ENCODE peak calls at places on chromosomes 13 and 19, in seven cellular contexts. One of them, this sample, is unnamed.

GRCh38 chr13:106619688-106620555 is 52.0 kb upstream of the ARGLU1 start:
- DNase-seq in psoas muscle: no peak
- DNase-seq in right cardiac atrium: no peak
- DNase-seq in thoracic aorta: no peak
- DNase-seq in foreskin keratinocyte: peak
- DNase-seq in GM23338: peak
- DNase-seq in Peyer's patch: peak
- DNase-seq in this sample: no peak

GRCh38 chr13:53198017-53198416 is 169.4 kb downstream of the OLFM4 start:
- DNase-seq in psoas muscle: no peak
- DNase-seq in Peyer's patch: no peak
- DNase-seq in thoracic aorta: no peak
- DNase-seq in right cardiac atrium: no peak
- DNase-seq in foreskin keratinocyte: no peak
- DNase-seq in GM23338: peak
- DNase-seq in this sample: no peak

GRCh38 chr19:33954686-33955085 is 158.0 kb downstream of the KCTD15 start:
- DNase-seq in thoracic aorta: no peak
- DNase-seq in Peyer's patch: no peak
- DNase-seq in GM23338: no peak
- DNase-seq in right cardiac atrium: no peak
- DNase-seq in psoas muscle: no peak
- DNase-seq in foreskin keratinocyte: no peak
- DNase-seq in this sample: no peak

GRCh38 chr13:99405966-99406365 is 95.3 kb upstream of the TM9SF2 start:
- DNase-seq in right cardiac atrium: no peak
- DNase-seq in Peyer's patch: peak
- DNase-seq in foreskin keratinocyte: no peak
- DNase-seq in GM23338: no peak
- DNase-seq in psoas muscle: no peak
- DNase-seq in thoracic aorta: no peak
- DNase-seq in this sample: peak

GRCh38 chr13:40992678-40993077 is 26.4 kb downstream of the ELF1 start:
- DNase-seq in right cardiac atrium: no peak
- DNase-seq in GM23338: no peak
- DNase-seq in Peyer's patch: no peak
- DNase-seq in thoracic aorta: no peak
- DNase-seq in foreskin keratinocyte: peak
- DNase-seq in psoas muscle: no peak
- DNase-seq in this sample: no peak

GRCh38 chr19:38684078-38684861 is 36.8 kb downstream of the ACTN4 start:
- DNase-seq in psoas muscle: peak
- DNase-seq in foreskin keratinocyte: peak
- DNase-seq in GM23338: no peak
- DNase-seq in right cardiac atrium: peak
- DNase-seq in Peyer's patch: peak
- DNase-seq in thoracic aorta: peak
- DNase-seq in this sample: no peak

GRCh38 chr13:51688937-51689336 is 104.7 kb downstream of the WDFY2 start:
- DNase-seq in GM23338: peak
- DNase-seq in Peyer's patch: no peak
- DNase-seq in foreskin keratinocyte: no peak
- DNase-seq in right cardiac atrium: no peak
- DNase-seq in psoas muscle: no peak
- DNase-seq in thoracic aorta: no peak
- DNase-seq in this sample: no peak

GRCh38 chr13:52652980-52653303 is 306 bp downstream of the SUGT1 start:
- DNase-seq in GM23338: no peak
- DNase-seq in foreskin keratinocyte: no peak
- DNase-seq in right cardiac atrium: no peak
- DNase-seq in Peyer's patch: no peak
- DNase-seq in psoas muscle: no peak
- DNase-seq in thoracic aorta: peak
- DNase-seq in this sample: no peak

GRCh38 chr13:49441846-49442245 is 2.0 kb downstream of the CAB39L start:
- DNase-seq in GM23338: no peak
- DNase-seq in Peyer's patch: no peak
- DNase-seq in psoas muscle: no peak
- DNase-seq in thoracic aorta: no peak
- DNase-seq in foreskin keratinocyte: no peak
- DNase-seq in right cardiac atrium: no peak
- DNase-seq in this sample: no peak

GRCh38 chr13:102002271-102002670 is 399.6 kb downstream of the FGF14 start:
- DNase-seq in Peyer's patch: no peak
- DNase-seq in foreskin keratinocyte: no peak
- DNase-seq in right cardiac atrium: no peak
- DNase-seq in psoas muscle: no peak
- DNase-seq in GM23338: no peak
- DNase-seq in thoracic aorta: no peak
- DNase-seq in this sample: no peak

GRCh38 chr13:94128430-94128829 is 351.1 kb downstream of the DCT start:
- DNase-seq in Peyer's patch: no peak
- DNase-seq in thoracic aorta: no peak
- DNase-seq in psoas muscle: peak
- DNase-seq in foreskin keratinocyte: no peak
- DNase-seq in right cardiac atrium: peak
- DNase-seq in GM23338: no peak
- DNase-seq in this sample: no peak

GRCh38 chr19:1651548-1652394 is 644 bp downstream of the TCF3 start:
- DNase-seq in right cardiac atrium: peak
- DNase-seq in GM23338: peak
- DNase-seq in thoracic aorta: no peak
- DNase-seq in Peyer's patch: peak
- DNase-seq in psoas muscle: peak
- DNase-seq in foreskin keratinocyte: peak
- DNase-seq in this sample: no peak

GRCh38 chr13:40164137-40164536 is 502.3 kb downstream of the FOXO1 start:
- DNase-seq in psoas muscle: no peak
- DNase-seq in GM23338: no peak
- DNase-seq in Peyer's patch: no peak
- DNase-seq in right cardiac atrium: no peak
- DNase-seq in thoracic aorta: no peak
- DNase-seq in foreskin keratinocyte: no peak
- DNase-seq in this sample: no peak

GRCh38 chr19:51479531-51480331 is 1.4 kb downstream of the CEACAM18 start:
- DNase-seq in thoracic aorta: no peak
- DNase-seq in foreskin keratinocyte: no peak
- DNase-seq in Peyer's patch: peak
- DNase-seq in GM23338: no peak
- DNase-seq in right cardiac atrium: no peak
- DNase-seq in psoas muscle: no peak
- DNase-seq in this sample: no peak

GRCh38 chr13:74974234-74974879 is 507.6 kb downstream of the TBC1D4 start:
- DNase-seq in Peyer's patch: no peak
- DNase-seq in right cardiac atrium: no peak
- DNase-seq in GM23338: no peak
- DNase-seq in foreskin keratinocyte: no peak
- DNase-seq in psoas muscle: no peak
- DNase-seq in thoracic aorta: no peak
- DNase-seq in this sample: no peak

GRCh38 chr19:10289836-10290438 is at the start of gene ICAM5:
- DNase-seq in thoracic aorta: no peak
- DNase-seq in psoas muscle: no peak
- DNase-seq in right cardiac atrium: no peak
- DNase-seq in foreskin keratinocyte: no peak
- DNase-seq in Peyer's patch: no peak
- DNase-seq in GM23338: peak
- DNase-seq in this sample: no peak

GRCh38 chr13:105611424-105611823 is 924.0 kb downstream of the EFNB2 start:
- DNase-seq in psoas muscle: no peak
- DNase-seq in right cardiac atrium: no peak
- DNase-seq in GM23338: peak
- DNase-seq in Peyer's patch: no peak
- DNase-seq in thoracic aorta: no peak
- DNase-seq in foreskin keratinocyte: peak
- DNase-seq in this sample: no peak

GRCh38 chr19:6577410-6578125 is 13.4 kb downstream of the CD70 start:
- DNase-seq in Peyer's patch: no peak
- DNase-seq in thoracic aorta: no peak
- DNase-seq in right cardiac atrium: no peak
- DNase-seq in GM23338: no peak
- DNase-seq in psoas muscle: no peak
- DNase-seq in foreskin keratinocyte: peak
- DNase-seq in this sample: no peak

GRCh38 chr19:40365613-40366401 is 17.3 kb downstream of the PLD3 start:
- DNase-seq in thoracic aorta: no peak
- DNase-seq in GM23338: peak
- DNase-seq in right cardiac atrium: peak
- DNase-seq in psoas muscle: peak
- DNase-seq in foreskin keratinocyte: peak
- DNase-seq in Peyer's patch: peak
- DNase-seq in this sample: no peak

GRCh38 chr19:17473041-17473440 is 2.7 kb downstream of the SLC27A1 start:
- DNase-seq in psoas muscle: no peak
- DNase-seq in Peyer's patch: no peak
- DNase-seq in right cardiac atrium: no peak
- DNase-seq in GM23338: no peak
- DNase-seq in thoracic aorta: no peak
- DNase-seq in foreskin keratinocyte: peak
- DNase-seq in this sample: no peak

GRCh38 chr19:54704928-54705327 is 19.3 kb upstream of the KIR3DL3 start:
- DNase-seq in foreskin keratinocyte: no peak
- DNase-seq in psoas muscle: no peak
- DNase-seq in right cardiac atrium: no peak
- DNase-seq in thoracic aorta: no peak
- DNase-seq in GM23338: no peak
- DNase-seq in Peyer's patch: no peak
- DNase-seq in this sample: no peak

DNA sequence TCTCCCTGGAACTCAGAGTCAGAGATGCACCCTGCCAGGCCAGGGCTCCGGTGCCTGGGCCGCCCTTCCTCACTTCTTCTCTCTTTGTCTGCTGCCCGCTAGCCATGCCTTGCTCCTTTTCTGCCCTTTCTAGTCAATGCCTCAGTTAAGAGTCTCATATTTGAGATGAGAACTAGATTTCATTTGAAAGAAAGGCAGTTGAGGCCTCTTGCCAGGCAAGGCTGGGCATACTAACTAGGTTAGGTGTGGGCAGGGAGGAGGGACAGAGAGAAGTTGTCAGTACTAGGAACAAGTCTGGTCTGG is 341.6 kb downstream of the DNAJC15 start:
- DNase-seq in Peyer's patch: no peak
- DNase-seq in right cardiac atrium: no peak
- DNase-seq in psoas muscle: no peak
- DNase-seq in thoracic aorta: no peak
- DNase-seq in foreskin keratinocyte: no peak
- DNase-seq in GM23338: no peak
- DNase-seq in this sample: no peak
- H3K27ac ChIP-seq in Peyer's patch: no peak
- H3K27ac ChIP-seq in right cardiac atrium: no peak
- H3K27ac ChIP-seq in psoas muscle: peak
- H3K27ac ChIP-seq in thoracic aorta: no peak
- H3K27ac ChIP-seq in foreskin keratinocyte: no peak
- H3K27ac ChIP-seq in GM23338: no peak
- H3K27ac ChIP-seq in this sample: no peak

DNA sequence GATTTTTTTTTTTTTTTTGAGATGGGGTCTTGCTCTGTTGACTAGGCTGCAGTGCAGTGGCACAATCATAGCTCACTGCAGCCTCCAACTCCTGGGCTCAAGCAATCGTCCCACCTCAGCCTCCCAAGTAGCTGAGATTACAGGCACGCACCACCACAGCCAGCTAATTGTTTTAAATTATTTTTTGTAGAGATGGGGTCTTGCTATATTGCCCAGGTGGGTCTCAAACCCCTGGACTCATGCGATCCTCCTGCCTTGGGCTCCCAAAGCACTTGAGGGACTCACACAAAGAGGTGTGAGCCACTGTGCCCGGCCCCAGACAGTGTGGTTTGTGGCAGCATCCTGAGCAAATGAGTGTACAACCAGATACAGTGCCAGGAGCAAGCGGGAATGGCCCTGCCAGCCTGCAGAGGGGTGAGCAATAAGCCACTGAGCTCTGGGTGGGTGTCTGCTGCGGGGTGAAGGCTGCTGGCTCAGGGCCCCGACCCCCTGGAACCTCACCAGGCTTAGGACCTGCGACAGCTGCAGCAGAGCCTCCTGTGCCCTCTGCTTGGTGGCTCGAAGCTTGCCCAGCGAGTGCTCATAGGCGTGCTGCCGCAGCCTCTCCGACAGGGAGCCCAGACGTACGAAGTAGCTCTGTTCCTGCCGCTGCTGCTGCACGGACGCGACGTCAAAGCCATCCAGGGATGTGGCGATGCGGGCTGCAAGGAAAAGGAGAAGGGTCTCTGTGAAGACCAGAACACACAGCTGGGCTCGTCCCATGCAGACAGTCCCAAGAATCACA is 15.9 kb upstream of the TICAM1 start:
- DNase-seq in right cardiac atrium: no peak
- DNase-seq in foreskin keratinocyte: no peak
- DNase-seq in Peyer's patch: no peak
- DNase-seq in psoas muscle: no peak
- DNase-seq in GM23338: no peak
- DNase-seq in thoracic aorta: no peak
- DNase-seq in this sample: no peak
- H3K27ac ChIP-seq in right cardiac atrium: no peak
- H3K27ac ChIP-seq in foreskin keratinocyte: no peak
- H3K27ac ChIP-seq in Peyer's patch: no peak
- H3K27ac ChIP-seq in psoas muscle: no peak
- H3K27ac ChIP-seq in GM23338: no peak
- H3K27ac ChIP-seq in thoracic aorta: no peak
- H3K27ac ChIP-seq in this sample: no peak

GRCh38 chr19:47106819-47107200 is 6.8 kb downstream of the ZC3H4 start:
- DNase-seq in Peyer's patch: no peak
- DNase-seq in GM23338: no peak
- DNase-seq in foreskin keratinocyte: no peak
- DNase-seq in thoracic aorta: no peak
- DNase-seq in psoas muscle: no peak
- DNase-seq in right cardiac atrium: no peak
- DNase-seq in this sample: no peak
- H3K27ac ChIP-seq in Peyer's patch: peak
- H3K27ac ChIP-seq in GM23338: peak
- H3K27ac ChIP-seq in foreskin keratinocyte: no peak
- H3K27ac ChIP-seq in thoracic aorta: peak
- H3K27ac ChIP-seq in psoas muscle: peak
- H3K27ac ChIP-seq in right cardiac atrium: peak
- H3K27ac ChIP-seq in this sample: peak

GRCh38 chr19:19600793-19601346 is 17.6 kb downstream of the PBX4 start:
- DNase-seq in right cardiac atrium: no peak
- DNase-seq in thoracic aorta: no peak
- DNase-seq in GM23338: no peak
- DNase-seq in foreskin keratinocyte: no peak
- DNase-seq in psoas muscle: no peak
- DNase-seq in Peyer's patch: no peak
- DNase-seq in this sample: no peak

GRCh38 chr19:19602136-19602712 is 16.3 kb downstream of the PBX4 start:
- DNase-seq in foreskin keratinocyte: peak
- DNase-seq in psoas muscle: no peak
- DNase-seq in thoracic aorta: no peak
- DNase-seq in right cardiac atrium: no peak
- DNase-seq in GM23338: no peak
- DNase-seq in Peyer's patch: peak
- DNase-seq in this sample: no peak

GRCh38 chr19:19599190-19599535 is 19.3 kb downstream of the PBX4 start:
- DNase-seq in GM23338: no peak
- DNase-seq in foreskin keratinocyte: no peak
- DNase-seq in Peyer's patch: no peak
- DNase-seq in psoas muscle: no peak
- DNase-seq in right cardiac atrium: no peak
- DNase-seq in thoracic aorta: no peak
- DNase-seq in this sample: no peak

GRCh38 chr19:19606021-19606420 is 12.5 kb downstream of the PBX4 start:
- DNase-seq in Peyer's patch: peak
- DNase-seq in foreskin keratinocyte: peak
- DNase-seq in psoas muscle: no peak
- DNase-seq in right cardiac atrium: no peak
- DNase-seq in thoracic aorta: no peak
- DNase-seq in GM23338: no peak
- DNase-seq in this sample: no peak

GRCh38 chr19:19602713-19603320 is 15.7 kb downstream of the PBX4 start:
- DNase-seq in foreskin keratinocyte: peak
- DNase-seq in right cardiac atrium: no peak
- DNase-seq in psoas muscle: no peak
- DNase-seq in GM23338: peak
- DNase-seq in thoracic aorta: no peak
- DNase-seq in Peyer's patch: no peak
- DNase-seq in this sample: no peak
- H3K27ac ChIP-seq in foreskin keratinocyte: no peak
- H3K27ac ChIP-seq in right cardiac atrium: no peak
- H3K27ac ChIP-seq in psoas muscle: no peak
- H3K27ac ChIP-seq in GM23338: peak
- H3K27ac ChIP-seq in thoracic aorta: no peak
- H3K27ac ChIP-seq in Peyer's patch: peak
- H3K27ac ChIP-seq in this sample: no peak

This sample was measured in breast epithelium.